ENCODE peak calls at places on chromosomes 4 and X, in five cellular contexts. D is uterus, S is fibroblast of lung, M is upper lobe of right lung, P is heart right ventricle. W is an unnamed sample.

GRCh38 chr4:14445882-14446281 is 556.4 kb upstream of the CPEB2 start:
- DNase-seq in P (no peak), D (no peak), S (peak; percentile 34), M (no peak), W (no peak)

GRCh38 chrX:98448524-98448923 is 1564.8 kb downstream of the RPA4 start:
- DNase-seq in S (no peak), P (no peak), D (no peak), M (no peak), W (no peak)

GRCh38 chr4:110196871-110197420 is 1.5 kb downstream of the ELOVL6 start:
- DNase-seq in S (no peak), M (no peak), P (no peak), D (no peak), W (peak; percentile 48)

GRCh38 chrX:131477498-131477897 is 66.4 kb upstream of the OR13H1 start:
- DNase-seq in S (no peak), P (no peak), D (no peak), M (no peak), W (no peak)

GRCh38 chr4:48913346-48913745 is 6.8 kb upstream of the OCIAD2 start:
- DNase-seq in M (no peak), D (peak; percentile 72), S (peak; percentile 85), P (no peak), W (no peak)

GRCh38 chr4:41140410-41140809 is 73.9 kb downstream of the APBB2 start:
- DNase-seq in S (no peak), D (no peak), P (no peak), M (no peak), W (no peak)

GRCh38 chrX:40474205-40474626 is 106.6 kb upstream of the ATP6AP2 start:
- DNase-seq in S (no peak), M (peak; percentile 65), D (peak; percentile 20), P (no peak), W (peak; percentile 32)

GRCh38 chr4:15003891-15004700 is 1.8 kb downstream of the CPEB2 start:
- DNase-seq in P (peak; percentile 50), M (peak; percentile 79), D (peak; percentile 37), S (no peak), W (peak; percentile 51)

GRCh38 chrX:137041329-137041728 is 7.5 kb upstream of the GPR101 start:
- DNase-seq in D (no peak), S (no peak), P (no peak), M (no peak), W (no peak)

GRCh38 chr4:147581601-147582350 is 35.4 kb upstream of the TMEM184C start:
- DNase-seq in D (no peak), S (peak; percentile 89), P (no peak), M (no peak), W (no peak)

GRCh38 chr4:125961626-125962025 is 646.9 kb downstream of the FAT4 start:
- DNase-seq in S (no peak), P (no peak), D (no peak), M (no peak), W (no peak)

GRCh38 chrX:75107863-75108509 is 48.1 kb downstream of the ABCB7 start:
- DNase-seq in P (no peak), D (no peak), M (no peak), S (no peak), W (peak; percentile 4)

GRCh38 chr4:18180892-18181291 is 159.3 kb upstream of the LCORL start:
- DNase-seq in D (no peak), P (no peak), S (no peak), M (no peak), W (no peak)

GRCh38 chr4:74440356-74440755 is 4.6 kb upstream of the AREG start:
- DNase-seq in M (no peak), P (no peak), S (no peak), D (no peak), W (no peak)

GRCh38 chr4:186297013-186297645 is 31.1 kb downstream of the F11 start:
- DNase-seq in P (no peak), M (no peak), S (peak; percentile 81), D (no peak), W (no peak)

GRCh38 chrX:989959-990510 is 222.4 kb downstream of the CRLF2 start:
- DNase-seq in S (peak; percentile 30), D (peak; percentile 82), M (peak; percentile 30), P (peak; percentile 28), W (no peak)

GRCh38 chr4:2790583-2791517 is 2.0 kb upstream of the SH3BP2 start:
- DNase-seq in S (no peak), P (peak; percentile 22), D (no peak), M (peak; percentile 66), W (peak; percentile 30)

GRCh38 chr4:86449746-86450145 is 89.9 kb upstream of the MAPK10 start:
- DNase-seq in P (no peak), D (no peak), M (no peak), S (no peak), W (no peak)

GRCh38 chr4:77821775-77822174 is 2.6 kb upstream of the CNOT6L start:
- DNase-seq in D (no peak), M (no peak), S (no peak), P (no peak), W (no peak)

GRCh38 chr4:38488891-38489861 is 174.8 kb upstream of the KLF3 start:
- DNase-seq in M (no peak), P (no peak), S (peak; percentile 42), D (no peak), W (no peak)

GRCh38 chrX:67721321-67721720 is 177.5 kb downstream of the AR start:
- DNase-seq in S (no peak), D (no peak), P (no peak), M (no peak), W (no peak)

GRCh38 chr4:148831945-148832344 is 389.7 kb upstream of the NR3C2 start:
- DNase-seq in M (no peak), P (no peak), S (peak; percentile 91), D (no peak), W (no peak)

GRCh38 chr4:785332-786073 is 40.4 kb downstream of the CPLX1 start:
- DNase-seq in M (no peak), P (no peak), S (no peak), D (no peak), W (no peak)

GRCh38 chrX:129957241-129958099 is 25.0 kb upstream of the BCORL1 start:
- DNase-seq in P (peak; percentile 67), D (peak; percentile 61), M (peak; percentile 89), S (peak; percentile 44), W (peak; percentile 70)

GRCh38 chr4:11732155-11732554 is 303.5 kb upstream of the HS3ST1 start:
- DNase-seq in S (no peak), P (no peak), M (no peak), D (no peak), W (no peak)

GRCh38 chr4:42119916-42120315 is 32.5 kb downstream of the BEND4 start:
- DNase-seq in P (no peak), S (no peak), M (no peak), D (no peak), W (no peak)

GRCh38 chr4:163048447-163048846 is 118.2 kb downstream of the NAF1 start:
- DNase-seq in P (no peak), D (no peak), M (no peak), S (peak; percentile 3), W (no peak)

GRCh38 chrX:9379697-9380551 is 84.9 kb upstream of the TBL1X start:
- DNase-seq in S (peak; percentile 16), P (no peak), M (no peak), D (no peak), W (no peak)

GRCh38 chr4:100935090-100935489 is 412.2 kb downstream of the PPP3CA start:
- DNase-seq in D (no peak), M (no peak), S (peak; percentile 5), P (no peak), W (no peak)

GRCh38 chr4:63020661-63021060 is 1388.6 kb downstream of the TECRL start:
- DNase-seq in P (no peak), M (no peak), D (no peak), S (no peak), W (no peak)

GRCh38 chr4:24470681-24471622 is 113.4 kb downstream of the DHX15 start:
- DNase-seq in M (peak; percentile 66), P (peak; percentile 30), D (peak; percentile 58), S (peak; percentile 57), W (peak; percentile 51)

GRCh38 chr4:87943660-87944149 is 31.8 kb upstream of the SPP1 start:
- DNase-seq in S (no peak), M (no peak), D (no peak), P (no peak), W (no peak)

GRCh38 chr4:141636771-141637460 is 533 bp downstream of the IL15 start:
- DNase-seq in M (peak; percentile 77), S (peak; percentile 67), D (peak; percentile 26), P (peak; percentile 57), W (peak; percentile 23)

GRCh38 chr4:184374006-184374405 is 100.3 kb downstream of the IRF2 start:
- DNase-seq in P (no peak), D (no peak), M (no peak), S (no peak), W (no peak)

GRCh38 chr4:184375027-184375426 is 99.3 kb downstream of the IRF2 start:
- DNase-seq in D (no peak), S (peak; percentile 51), M (no peak), P (no peak), W (no peak)

GRCh38 chr4:184380707-184381106 is 93.6 kb downstream of the IRF2 start:
- DNase-seq in M (no peak), P (no peak), S (no peak), D (no peak), W (no peak)

GRCh38 chr4:184376136-184376838 is 98.1 kb downstream of the IRF2 start:
- DNase-seq in D (no peak), M (no peak), P (no peak), S (no peak), W (no peak)

DNA sequence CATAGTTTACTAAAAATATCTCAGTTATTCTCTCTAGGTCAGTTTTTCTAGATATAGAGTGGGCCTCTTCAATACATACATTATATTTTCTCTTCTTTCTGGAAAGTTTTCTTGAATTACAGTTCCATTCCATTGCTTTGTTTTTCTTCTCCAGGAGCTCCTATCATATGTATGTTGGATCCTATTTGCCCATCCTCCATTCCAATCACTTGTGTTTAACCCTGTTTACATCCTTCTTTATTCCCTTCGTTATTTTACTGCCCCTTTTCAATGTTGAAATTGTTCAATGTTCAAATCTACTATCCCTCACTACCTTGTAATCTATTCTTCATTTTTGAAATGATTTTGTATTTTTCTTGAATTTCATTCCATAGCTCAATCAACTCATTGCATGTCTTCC is 97.4 kb downstream of the IRF2 start:
- DNase-seq in S (no peak), D (no peak), M (no peak), P (no peak), W (no peak)
- H3K4me1 ChIP-seq in S (peaks cover under 1% of the 10 kb centered on the region), D (no peaks in the 10 kb centered on the region), M (peaks cover 4% of the 10 kb centered on the region), P (peaks cover 7% of the 10 kb centered on the region), W (peaks cover 1% of the 10 kb centered on the region)

GRCh38 chr4:169241480-169241879 is 29.3 kb downstream of the SH3RF1 start:
- DNase-seq in S (no peak), D (no peak), P (no peak), M (no peak), W (no peak)
- H3K4me1 ChIP-seq in S (peaks cover 32% of the 10 kb centered on the region), D (no peaks in the 10 kb centered on the region), P (peaks cover 58% of the 10 kb centered on the region), M (peaks cover 40% of the 10 kb centered on the region), W (peaks cover 11% of the 10 kb centered on the region)

DNA sequence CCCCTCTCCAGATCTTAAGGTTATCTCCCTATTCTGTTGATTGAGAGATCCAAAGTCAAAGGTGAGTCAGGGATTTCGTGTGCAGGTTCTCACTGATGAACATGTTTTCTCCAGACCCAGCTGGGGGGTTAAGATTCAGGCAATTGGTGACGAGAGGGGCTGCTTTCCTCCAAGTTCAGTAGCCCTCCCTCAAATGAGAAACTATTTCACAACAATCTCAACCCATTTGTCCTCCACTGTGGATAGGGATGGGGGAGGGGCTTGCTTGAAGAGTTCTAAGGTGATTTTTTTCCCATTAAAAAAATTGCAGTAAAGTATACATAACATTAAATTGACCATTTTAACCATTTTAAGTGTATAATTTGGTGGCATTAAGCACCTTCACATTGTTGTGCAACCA is 175.7 kb downstream of the SHROOM3 start:
- DNase-seq in M (no peak), S (no peak), P (no peak), D (no peak), W (no peak)
- H3K4me1 ChIP-seq in M (peaks cover 17% of the 10 kb centered on the region), S (peaks cover 12% of the 10 kb centered on the region), P (peaks cover 34% of the 10 kb centered on the region), D (no peaks in the 10 kb centered on the region), W (peaks cover 3% of the 10 kb centered on the region)

GRCh38 chr4:139315221-139315675 is 13.0 kb upstream of the NDUFC1 start:
- DNase-seq in S (no peak), D (no peak), M (no peak), P (no peak), W (no peak)
- H3K4me1 ChIP-seq in S (no peaks in the 10 kb centered on the region), D (peaks cover 10% of the 10 kb centered on the region), M (peaks cover 21% of the 10 kb centered on the region), P (peaks cover 39% of the 10 kb centered on the region), W (peaks cover 73% of the 10 kb centered on the region)